ENCODE peak calls at places on chromosome 6, in eight cellular contexts. One of them, this sample, is unnamed.

GRCh38 chr6:145086197-145086596 is 649.1 kb downstream of the EPM2A start:
- DNase-seq in MM.1S: no peak
- DNase-seq in transverse colon: no peak
- DNase-seq in CD8-positive, alpha-beta T cell: no peak
- DNase-seq in fibroblast of pulmonary artery: peak
- DNase-seq in RWPE1: no peak
- DNase-seq in endothelial cell: no peak
- DNase-seq in H9: peak
- DNase-seq in this sample: no peak

GRCh38 chr6:144644776-144645175 is 359.6 kb downstream of the UTRN start:
- DNase-seq in endothelial cell: no peak
- DNase-seq in MM.1S: no peak
- DNase-seq in CD8-positive, alpha-beta T cell: no peak
- DNase-seq in transverse colon: no peak
- DNase-seq in fibroblast of pulmonary artery: peak
- DNase-seq in H9: no peak
- DNase-seq in RWPE1: no peak
- DNase-seq in this sample: no peak

GRCh38 chr6:115729036-115729435 is 331.7 kb downstream of the FRK start:
- DNase-seq in MM.1S: no peak
- DNase-seq in RWPE1: peak
- DNase-seq in endothelial cell: no peak
- DNase-seq in CD8-positive, alpha-beta T cell: no peak
- DNase-seq in H9: no peak
- DNase-seq in fibroblast of pulmonary artery: no peak
- DNase-seq in transverse colon: no peak
- DNase-seq in this sample: no peak

GRCh38 chr6:150880336-150880735 is 14.8 kb downstream of the MTHFD1L start:
- DNase-seq in MM.1S: no peak
- DNase-seq in CD8-positive, alpha-beta T cell: no peak
- DNase-seq in RWPE1: no peak
- DNase-seq in H9: no peak
- DNase-seq in endothelial cell: no peak
- DNase-seq in transverse colon: no peak
- DNase-seq in fibroblast of pulmonary artery: no peak
- DNase-seq in this sample: no peak

GRCh38 chr6:75936682-75937081 is 135.8 kb downstream of the IMPG1 start:
- DNase-seq in H9: no peak
- DNase-seq in RWPE1: no peak
- DNase-seq in transverse colon: no peak
- DNase-seq in fibroblast of pulmonary artery: no peak
- DNase-seq in MM.1S: no peak
- DNase-seq in endothelial cell: no peak
- DNase-seq in CD8-positive, alpha-beta T cell: no peak
- DNase-seq in this sample: no peak

GRCh38 chr6:42199106-42199981 is 4.6 kb upstream of the GUCA1B start:
- DNase-seq in transverse colon: no peak
- DNase-seq in fibroblast of pulmonary artery: peak
- DNase-seq in CD8-positive, alpha-beta T cell: no peak
- DNase-seq in MM.1S: no peak
- DNase-seq in endothelial cell: no peak
- DNase-seq in RWPE1: no peak
- DNase-seq in H9: no peak
- DNase-seq in this sample: no peak

GRCh38 chr6:37141291-37142046 is 28.5 kb upstream of the PIM1 start:
- DNase-seq in fibroblast of pulmonary artery: peak
- DNase-seq in MM.1S: peak
- DNase-seq in transverse colon: no peak
- DNase-seq in endothelial cell: no peak
- DNase-seq in RWPE1: no peak
- DNase-seq in H9: peak
- DNase-seq in CD8-positive, alpha-beta T cell: no peak
- DNase-seq in this sample: peak

GRCh38 chr6:46676604-46677313 is 10.9 kb upstream of the TDRD6 start:
- DNase-seq in H9: no peak
- DNase-seq in RWPE1: no peak
- DNase-seq in fibroblast of pulmonary artery: no peak
- DNase-seq in MM.1S: no peak
- DNase-seq in CD8-positive, alpha-beta T cell: no peak
- DNase-seq in endothelial cell: no peak
- DNase-seq in transverse colon: no peak
- DNase-seq in this sample: no peak

GRCh38 chr6:41408576-41408975 is 73.2 kb downstream of the NCR2 start:
- DNase-seq in RWPE1: no peak
- DNase-seq in MM.1S: no peak
- DNase-seq in endothelial cell: no peak
- DNase-seq in H9: peak
- DNase-seq in fibroblast of pulmonary artery: no peak
- DNase-seq in transverse colon: no peak
- DNase-seq in CD8-positive, alpha-beta T cell: no peak
- DNase-seq in this sample: no peak

GRCh38 chr6:25042599-25042936 is 106.8 kb upstream of the RIPOR2 start:
- DNase-seq in RWPE1: no peak
- DNase-seq in MM.1S: no peak
- DNase-seq in transverse colon: no peak
- DNase-seq in CD8-positive, alpha-beta T cell: no peak
- DNase-seq in H9: no peak
- DNase-seq in endothelial cell: no peak
- DNase-seq in fibroblast of pulmonary artery: no peak
- DNase-seq in this sample: no peak
- TF ChIP-seq CTCF in RWPE1: no peak
- TF ChIP-seq CTCF in MM.1S: no peak
- TF ChIP-seq CTCF in transverse colon: no peak
- TF ChIP-seq CTCF in CD8-positive, alpha-beta T cell: peak
- TF ChIP-seq CTCF in H9: peak
- TF ChIP-seq CTCF in endothelial cell: no peak
- TF ChIP-seq CTCF in fibroblast of pulmonary artery: no peak
- TF ChIP-seq CTCF in this sample: no peak

GRCh38 chr6:165664553-165665383 is 1.7 kb upstream of the PDE10A start:
- DNase-seq in MM.1S: no peak
- DNase-seq in endothelial cell: no peak
- DNase-seq in CD8-positive, alpha-beta T cell: no peak
- DNase-seq in H9: no peak
- DNase-seq in RWPE1: no peak
- DNase-seq in fibroblast of pulmonary artery: peak
- DNase-seq in transverse colon: no peak
- DNase-seq in this sample: no peak
- TF ChIP-seq CTCF in MM.1S: no peak
- TF ChIP-seq CTCF in endothelial cell: peak
- TF ChIP-seq CTCF in CD8-positive, alpha-beta T cell: no peak
- TF ChIP-seq CTCF in H9: peak
- TF ChIP-seq CTCF in RWPE1: no peak
- TF ChIP-seq CTCF in fibroblast of pulmonary artery: peak
- TF ChIP-seq CTCF in transverse colon: no peak
- TF ChIP-seq CTCF in this sample: no peak

GRCh38 chr6:7991536-7991935 is 72.7 kb downstream of the BLOC1S5 start:
- DNase-seq in H9: no peak
- DNase-seq in RWPE1: no peak
- DNase-seq in CD8-positive, alpha-beta T cell: no peak
- DNase-seq in transverse colon: no peak
- DNase-seq in fibroblast of pulmonary artery: no peak
- DNase-seq in endothelial cell: no peak
- DNase-seq in MM.1S: peak
- DNase-seq in this sample: no peak

GRCh38 chr6:7993399-7993798 is 70.8 kb downstream of the BLOC1S5 start:
- DNase-seq in MM.1S: no peak
- DNase-seq in fibroblast of pulmonary artery: no peak
- DNase-seq in RWPE1: no peak
- DNase-seq in endothelial cell: no peak
- DNase-seq in CD8-positive, alpha-beta T cell: no peak
- DNase-seq in transverse colon: no peak
- DNase-seq in H9: no peak
- DNase-seq in this sample: no peak

GRCh38 chr6:7996538-7997225 is 67.5 kb downstream of the BLOC1S5 start:
- DNase-seq in CD8-positive, alpha-beta T cell: no peak
- DNase-seq in endothelial cell: no peak
- DNase-seq in H9: no peak
- DNase-seq in fibroblast of pulmonary artery: peak
- DNase-seq in RWPE1: no peak
- DNase-seq in MM.1S: no peak
- DNase-seq in transverse colon: no peak
- DNase-seq in this sample: no peak

GRCh38 chr6:7993952-7994351 is 70.2 kb downstream of the BLOC1S5 start:
- DNase-seq in transverse colon: no peak
- DNase-seq in fibroblast of pulmonary artery: no peak
- DNase-seq in MM.1S: peak
- DNase-seq in H9: no peak
- DNase-seq in RWPE1: no peak
- DNase-seq in endothelial cell: no peak
- DNase-seq in CD8-positive, alpha-beta T cell: no peak
- DNase-seq in this sample: no peak

GRCh38 chr6:7991992-7992815 is 72.0 kb downstream of the BLOC1S5 start:
- DNase-seq in H9: no peak
- DNase-seq in CD8-positive, alpha-beta T cell: no peak
- DNase-seq in MM.1S: peak
- DNase-seq in RWPE1: peak
- DNase-seq in endothelial cell: no peak
- DNase-seq in fibroblast of pulmonary artery: peak
- DNase-seq in transverse colon: no peak
- DNase-seq in this sample: no peak
- TF ChIP-seq CTCF in H9: peak
- TF ChIP-seq CTCF in CD8-positive, alpha-beta T cell: no peak
- TF ChIP-seq CTCF in MM.1S: peak
- TF ChIP-seq CTCF in RWPE1: no peak
- TF ChIP-seq CTCF in endothelial cell: peak
- TF ChIP-seq CTCF in fibroblast of pulmonary artery: peak
- TF ChIP-seq CTCF in transverse colon: peak
- TF ChIP-seq CTCF in this sample: peak

GRCh38 chr6:43575772-43576551 is at the start of the genes POLH and XPO5:
- DNase-seq in H9: peak
- DNase-seq in MM.1S: peak
- DNase-seq in transverse colon: peak
- DNase-seq in CD8-positive, alpha-beta T cell: peak
- DNase-seq in endothelial cell: peak
- DNase-seq in fibroblast of pulmonary artery: peak
- DNase-seq in RWPE1: peak
- DNase-seq in this sample: peak
- TF ChIP-seq CTCF in H9: no peak
- TF ChIP-seq CTCF in MM.1S: peak
- TF ChIP-seq CTCF in transverse colon: peak
- TF ChIP-seq CTCF in CD8-positive, alpha-beta T cell: no peak
- TF ChIP-seq CTCF in endothelial cell: no peak
- TF ChIP-seq CTCF in fibroblast of pulmonary artery: no peak
- TF ChIP-seq CTCF in RWPE1: peak
- TF ChIP-seq CTCF in this sample: peak

DNA sequence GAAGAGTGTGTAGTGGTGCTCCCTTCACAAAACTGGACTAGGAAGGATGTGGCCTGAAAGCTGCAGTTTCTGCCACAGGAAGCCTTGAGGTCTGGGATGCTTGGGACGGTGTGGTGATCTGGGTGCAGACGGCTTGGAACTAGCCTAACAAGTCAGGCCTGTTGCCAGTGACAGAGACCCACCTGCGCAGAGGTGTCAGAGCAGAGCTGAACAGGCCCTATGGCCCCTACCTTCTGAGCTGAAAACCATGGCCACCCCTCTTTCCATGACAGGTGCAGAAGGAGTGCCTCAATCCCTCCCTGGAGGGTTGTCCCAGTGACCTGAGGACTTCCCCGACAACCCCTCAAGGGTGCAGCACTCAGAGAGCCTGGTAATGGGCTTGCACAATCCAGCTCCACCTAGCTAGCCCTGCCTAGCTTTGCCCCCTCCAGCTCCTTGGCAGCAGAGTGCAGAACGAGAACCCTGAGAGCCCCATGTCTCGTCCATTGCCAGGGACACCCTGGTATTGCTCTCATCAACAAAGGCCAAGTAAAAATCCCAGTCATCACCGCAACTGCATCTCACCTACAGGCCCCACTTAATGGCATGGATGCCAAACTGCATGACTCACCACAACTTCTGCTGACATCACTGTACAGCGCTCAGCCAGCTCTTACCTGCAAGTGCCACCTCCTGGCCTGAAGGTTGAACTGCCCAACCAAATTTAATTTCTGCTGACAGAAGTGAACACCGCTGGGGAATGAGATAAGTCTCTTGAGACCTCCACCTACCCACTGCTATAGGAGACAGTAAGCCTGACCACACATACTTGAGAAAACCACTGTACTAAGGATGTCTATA is 563.1 kb downstream of the TFAP2A start:
- DNase-seq in fibroblast of pulmonary artery: peak
- DNase-seq in endothelial cell: no peak
- DNase-seq in CD8-positive, alpha-beta T cell: no peak
- DNase-seq in transverse colon: no peak
- DNase-seq in MM.1S: peak
- DNase-seq in RWPE1: peak
- DNase-seq in H9: peak
- DNase-seq in this sample: peak
- TF ChIP-seq CTCF in fibroblast of pulmonary artery: peak
- TF ChIP-seq CTCF in endothelial cell: peak
- TF ChIP-seq CTCF in CD8-positive, alpha-beta T cell: no peak
- TF ChIP-seq CTCF in transverse colon: no peak
- TF ChIP-seq CTCF in MM.1S: peak
- TF ChIP-seq CTCF in RWPE1: no peak
- TF ChIP-seq CTCF in H9: peak
- TF ChIP-seq CTCF in this sample: peak

GRCh38 chr6:32105433-32105832 is 3.7 kb downstream of the TNXB start:
- DNase-seq in CD8-positive, alpha-beta T cell: no peak
- DNase-seq in transverse colon: no peak
- DNase-seq in RWPE1: no peak
- DNase-seq in endothelial cell: peak
- DNase-seq in MM.1S: no peak
- DNase-seq in H9: no peak
- DNase-seq in fibroblast of pulmonary artery: peak
- DNase-seq in this sample: no peak
- TF ChIP-seq CTCF in CD8-positive, alpha-beta T cell: no peak
- TF ChIP-seq CTCF in transverse colon: no peak
- TF ChIP-seq CTCF in RWPE1: no peak
- TF ChIP-seq CTCF in endothelial cell: no peak
- TF ChIP-seq CTCF in MM.1S: no peak
- TF ChIP-seq CTCF in H9: no peak
- TF ChIP-seq CTCF in fibroblast of pulmonary artery: no peak
- TF ChIP-seq CTCF in this sample: no peak

GRCh38 chr6:169445227-169445626 is 191.6 kb upstream of the THBS2 start:
- DNase-seq in H9: no peak
- DNase-seq in RWPE1: no peak
- DNase-seq in transverse colon: no peak
- DNase-seq in CD8-positive, alpha-beta T cell: no peak
- DNase-seq in fibroblast of pulmonary artery: no peak
- DNase-seq in endothelial cell: no peak
- DNase-seq in MM.1S: no peak
- DNase-seq in this sample: no peak
- TF ChIP-seq CTCF in H9: peak
- TF ChIP-seq CTCF in RWPE1: no peak
- TF ChIP-seq CTCF in transverse colon: no peak
- TF ChIP-seq CTCF in CD8-positive, alpha-beta T cell: no peak
- TF ChIP-seq CTCF in fibroblast of pulmonary artery: peak
- TF ChIP-seq CTCF in endothelial cell: peak
- TF ChIP-seq CTCF in MM.1S: no peak
- TF ChIP-seq CTCF in this sample: peak

GRCh38 chr6:93418448-93419303 is 683 bp downstream of the EPHA7 start:
- DNase-seq in endothelial cell: peak
- DNase-seq in H9: peak
- DNase-seq in RWPE1: peak
- DNase-seq in fibroblast of pulmonary artery: peak
- DNase-seq in MM.1S: peak
- DNase-seq in CD8-positive, alpha-beta T cell: no peak
- DNase-seq in transverse colon: peak
- DNase-seq in this sample: peak
- TF ChIP-seq CTCF in endothelial cell: peak
- TF ChIP-seq CTCF in H9: peak
- TF ChIP-seq CTCF in RWPE1: no peak
- TF ChIP-seq CTCF in fibroblast of pulmonary artery: no peak
- TF ChIP-seq CTCF in MM.1S: no peak
- TF ChIP-seq CTCF in CD8-positive, alpha-beta T cell: no peak
- TF ChIP-seq CTCF in transverse colon: no peak
- TF ChIP-seq CTCF in this sample: peak

This sample was measured in WERI-Rb-1.